ENCODE peak calls at places on chromosomes 5 and 9, in ten cellular contexts. One of them, this sample, is unnamed. For H3K36me3, the result is how much of the 10 kb centered on the place peaks cover.

GRCh38 chr5:156402387-156402921 is 75.5 kb downstream of the SGCD start:
- DNase-seq in stomach: no peak
- DNase-seq in fibroblast of lung: no peak
- DNase-seq in transverse colon: peak
- DNase-seq in neuronal stem cell: peak
- DNase-seq in psoas muscle: no peak
- DNase-seq in DND-41: no peak
- DNase-seq in GM23248: no peak
- DNase-seq in hepatocyte: no peak
- DNase-seq in body of pancreas: no peak
- DNase-seq in this sample: no peak

GRCh38 chr9:137114220-137114612 is 317 bp downstream of the DPP7 start:
- DNase-seq in stomach: no peak
- DNase-seq in fibroblast of lung: no peak
- DNase-seq in transverse colon: no peak
- DNase-seq in neuronal stem cell: no peak
- DNase-seq in psoas muscle: no peak
- DNase-seq in DND-41: no peak
- DNase-seq in GM23248: peak
- DNase-seq in hepatocyte: no peak
- DNase-seq in body of pancreas: no peak
- DNase-seq in this sample: peak

GRCh38 chr9:31839273-31839672 is 545.2 kb upstream of the ACO1 start:
- DNase-seq in stomach: no peak
- DNase-seq in fibroblast of lung: no peak
- DNase-seq in transverse colon: no peak
- DNase-seq in neuronal stem cell: no peak
- DNase-seq in psoas muscle: no peak
- DNase-seq in DND-41: no peak
- DNase-seq in GM23248: no peak
- DNase-seq in hepatocyte: peak
- DNase-seq in body of pancreas: no peak
- DNase-seq in this sample: no peak

GRCh38 chr5:146042628-146043279 is 62.6 kb downstream of the PLAC8L1 start:
- DNase-seq in stomach: no peak
- DNase-seq in fibroblast of lung: peak
- DNase-seq in transverse colon: peak
- DNase-seq in neuronal stem cell: no peak
- DNase-seq in psoas muscle: no peak
- DNase-seq in DND-41: no peak
- DNase-seq in GM23248: peak
- DNase-seq in hepatocyte: no peak
- DNase-seq in body of pancreas: no peak
- DNase-seq in this sample: peak

GRCh38 chr9:128484686-128485413 is 19.7 kb upstream of the GLE1 start:
- DNase-seq in stomach: no peak
- DNase-seq in fibroblast of lung: no peak
- DNase-seq in transverse colon: no peak
- DNase-seq in neuronal stem cell: no peak
- DNase-seq in psoas muscle: no peak
- DNase-seq in DND-41: no peak
- DNase-seq in GM23248: no peak
- DNase-seq in hepatocyte: no peak
- DNase-seq in body of pancreas: no peak
- DNase-seq in this sample: no peak

GRCh38 chr5:53256746-53257145 is 147.2 kb upstream of the MOCS2 start:
- DNase-seq in stomach: no peak
- DNase-seq in fibroblast of lung: peak
- DNase-seq in transverse colon: no peak
- DNase-seq in neuronal stem cell: no peak
- DNase-seq in psoas muscle: no peak
- DNase-seq in DND-41: no peak
- DNase-seq in GM23248: peak
- DNase-seq in hepatocyte: peak
- DNase-seq in body of pancreas: no peak
- DNase-seq in this sample: no peak

GRCh38 chr5:9562101-9562500 is 16.2 kb upstream of the SEMA5A start:
- DNase-seq in stomach: no peak
- DNase-seq in fibroblast of lung: no peak
- DNase-seq in transverse colon: no peak
- DNase-seq in neuronal stem cell: no peak
- DNase-seq in psoas muscle: no peak
- DNase-seq in DND-41: no peak
- DNase-seq in GM23248: peak
- DNase-seq in hepatocyte: no peak
- DNase-seq in body of pancreas: no peak
- DNase-seq in this sample: no peak

GRCh38 chr9:132638240-132638639 is 31.5 kb downstream of the DDX31 start:
- DNase-seq in stomach: no peak
- DNase-seq in fibroblast of lung: peak
- DNase-seq in transverse colon: no peak
- DNase-seq in neuronal stem cell: no peak
- DNase-seq in psoas muscle: no peak
- DNase-seq in DND-41: no peak
- DNase-seq in GM23248: peak
- DNase-seq in hepatocyte: no peak
- DNase-seq in body of pancreas: no peak
- DNase-seq in this sample: no peak

DNA sequence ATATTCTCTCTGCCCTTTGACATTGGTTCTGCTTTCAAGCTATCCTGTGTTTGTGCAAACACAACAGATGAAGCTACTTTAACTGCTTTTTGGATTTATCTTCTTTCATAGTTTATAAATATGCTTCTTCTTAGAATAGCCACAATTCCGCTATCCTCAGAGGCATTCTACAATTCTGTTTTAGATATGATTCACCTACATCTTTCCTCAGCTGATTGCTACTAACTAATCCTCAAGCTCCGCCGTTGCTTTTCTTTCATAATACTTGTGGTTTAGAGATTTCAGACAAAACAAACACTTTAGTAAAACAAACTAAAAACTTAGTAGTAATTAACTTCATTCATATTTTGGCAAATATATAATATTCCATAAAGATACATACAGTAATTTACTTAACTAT is 52.5 kb downstream of the ECPAS start:
- DNase-seq in stomach: no peak
- DNase-seq in fibroblast of lung: peak
- DNase-seq in transverse colon: no peak
- DNase-seq in neuronal stem cell: no peak
- DNase-seq in psoas muscle: no peak
- DNase-seq in DND-41: no peak
- DNase-seq in GM23248: no peak
- DNase-seq in hepatocyte: no peak
- DNase-seq in body of pancreas: no peak
- DNase-seq in this sample: no peak
- H3K36me3 ChIP-seq in stomach: half or more
- H3K36me3 ChIP-seq in fibroblast of lung: under half
- H3K36me3 ChIP-seq in transverse colon: half or more
- H3K36me3 ChIP-seq in neuronal stem cell: under half
- H3K36me3 ChIP-seq in psoas muscle: under half
- H3K36me3 ChIP-seq in DND-41: under half
- H3K36me3 ChIP-seq in GM23248: half or more
- H3K36me3 ChIP-seq in hepatocyte: under half
- H3K36me3 ChIP-seq in body of pancreas: under half
- H3K36me3 ChIP-seq in this sample: under half

DNA sequence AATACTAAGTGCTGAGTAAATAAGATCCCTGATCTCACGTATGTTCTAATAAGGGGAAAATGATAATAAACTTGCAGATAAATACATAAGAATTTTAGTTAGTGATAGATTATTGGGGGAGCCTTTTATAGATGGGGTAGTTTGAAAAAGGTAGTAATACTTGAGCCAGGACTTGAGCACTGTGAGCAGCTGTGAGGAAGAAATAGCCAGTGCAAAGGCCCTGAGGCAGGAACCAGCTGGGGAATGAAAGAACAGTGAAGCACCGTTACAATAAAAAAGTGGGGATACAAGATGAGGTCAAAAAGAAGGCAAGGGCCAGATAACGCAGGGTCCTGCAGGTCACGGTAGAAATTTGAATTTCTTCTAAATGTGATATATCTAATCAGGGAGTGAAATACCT is 234.8 kb upstream of the ELL2 start:
- DNase-seq in stomach: no peak
- DNase-seq in fibroblast of lung: no peak
- DNase-seq in transverse colon: no peak
- DNase-seq in neuronal stem cell: no peak
- DNase-seq in psoas muscle: no peak
- DNase-seq in DND-41: no peak
- DNase-seq in GM23248: no peak
- DNase-seq in hepatocyte: no peak
- DNase-seq in body of pancreas: no peak
- DNase-seq in this sample: no peak
- H3K36me3 ChIP-seq in stomach: under half
- H3K36me3 ChIP-seq in fibroblast of lung: under half
- H3K36me3 ChIP-seq in transverse colon: under half
- H3K36me3 ChIP-seq in neuronal stem cell: under half
- H3K36me3 ChIP-seq in psoas muscle: under half
- H3K36me3 ChIP-seq in DND-41: under half
- H3K36me3 ChIP-seq in GM23248: under half
- H3K36me3 ChIP-seq in hepatocyte: under half
- H3K36me3 ChIP-seq in body of pancreas: under half
- H3K36me3 ChIP-seq in this sample: under half

GRCh38 chr9:92208693-92209524 is 84.6 kb downstream of the IARS1 start:
- DNase-seq in stomach: no peak
- DNase-seq in fibroblast of lung: peak
- DNase-seq in transverse colon: no peak
- DNase-seq in neuronal stem cell: no peak
- DNase-seq in psoas muscle: no peak
- DNase-seq in DND-41: no peak
- DNase-seq in GM23248: no peak
- DNase-seq in hepatocyte: peak
- DNase-seq in body of pancreas: no peak
- DNase-seq in this sample: no peak
- H3K36me3 ChIP-seq in stomach: half or more
- H3K36me3 ChIP-seq in fibroblast of lung: under half
- H3K36me3 ChIP-seq in transverse colon: under half
- H3K36me3 ChIP-seq in neuronal stem cell: under half
- H3K36me3 ChIP-seq in psoas muscle: under half
- H3K36me3 ChIP-seq in DND-41: half or more
- H3K36me3 ChIP-seq in GM23248: half or more
- H3K36me3 ChIP-seq in hepatocyte: under half
- H3K36me3 ChIP-seq in body of pancreas: under half
- H3K36me3 ChIP-seq in this sample: under half

GRCh38 chr5:11426442-11426841 is 477.8 kb downstream of the CTNND2 start:
- DNase-seq in stomach: no peak
- DNase-seq in fibroblast of lung: no peak
- DNase-seq in transverse colon: no peak
- DNase-seq in neuronal stem cell: no peak
- DNase-seq in psoas muscle: no peak
- DNase-seq in DND-41: no peak
- DNase-seq in GM23248: no peak
- DNase-seq in hepatocyte: no peak
- DNase-seq in body of pancreas: no peak
- DNase-seq in this sample: no peak

GRCh38 chr5:11422342-11422741 is 481.9 kb downstream of the CTNND2 start:
- DNase-seq in stomach: no peak
- DNase-seq in fibroblast of lung: no peak
- DNase-seq in transverse colon: no peak
- DNase-seq in neuronal stem cell: no peak
- DNase-seq in psoas muscle: no peak
- DNase-seq in DND-41: no peak
- DNase-seq in GM23248: no peak
- DNase-seq in hepatocyte: no peak
- DNase-seq in body of pancreas: no peak
- DNase-seq in this sample: no peak
- H3K36me3 ChIP-seq in stomach: under half
- H3K36me3 ChIP-seq in fibroblast of lung: under half
- H3K36me3 ChIP-seq in transverse colon: under half
- H3K36me3 ChIP-seq in neuronal stem cell: under half
- H3K36me3 ChIP-seq in psoas muscle: under half
- H3K36me3 ChIP-seq in DND-41: under half
- H3K36me3 ChIP-seq in GM23248: under half
- H3K36me3 ChIP-seq in hepatocyte: under half
- H3K36me3 ChIP-seq in body of pancreas: under half
- H3K36me3 ChIP-seq in this sample: under half

GRCh38 chr5:150520747-150521521 is 13.0 kb downstream of the NDST1 start:
- DNase-seq in stomach: no peak
- DNase-seq in fibroblast of lung: no peak
- DNase-seq in transverse colon: no peak
- DNase-seq in neuronal stem cell: no peak
- DNase-seq in psoas muscle: no peak
- DNase-seq in DND-41: no peak
- DNase-seq in GM23248: no peak
- DNase-seq in hepatocyte: no peak
- DNase-seq in body of pancreas: no peak
- DNase-seq in this sample: no peak

GRCh38 chr5:150521522-150521817 is 13.5 kb downstream of the NDST1 start:
- DNase-seq in stomach: no peak
- DNase-seq in fibroblast of lung: no peak
- DNase-seq in transverse colon: no peak
- DNase-seq in neuronal stem cell: no peak
- DNase-seq in psoas muscle: no peak
- DNase-seq in DND-41: no peak
- DNase-seq in GM23248: no peak
- DNase-seq in hepatocyte: no peak
- DNase-seq in body of pancreas: no peak
- DNase-seq in this sample: no peak

GRCh38 chr5:150519978-150520377 is 12.0 kb downstream of the NDST1 start:
- DNase-seq in stomach: no peak
- DNase-seq in fibroblast of lung: no peak
- DNase-seq in transverse colon: no peak
- DNase-seq in neuronal stem cell: no peak
- DNase-seq in psoas muscle: no peak
- DNase-seq in DND-41: no peak
- DNase-seq in GM23248: no peak
- DNase-seq in hepatocyte: no peak
- DNase-seq in body of pancreas: no peak
- DNase-seq in this sample: no peak

GRCh38 chr5:150517272-150518152 is 9.6 kb downstream of the NDST1 start:
- DNase-seq in stomach: peak
- DNase-seq in fibroblast of lung: peak
- DNase-seq in transverse colon: peak
- DNase-seq in neuronal stem cell: no peak
- DNase-seq in psoas muscle: peak
- DNase-seq in DND-41: no peak
- DNase-seq in GM23248: peak
- DNase-seq in hepatocyte: peak
- DNase-seq in body of pancreas: peak
- DNase-seq in this sample: peak

DNA sequence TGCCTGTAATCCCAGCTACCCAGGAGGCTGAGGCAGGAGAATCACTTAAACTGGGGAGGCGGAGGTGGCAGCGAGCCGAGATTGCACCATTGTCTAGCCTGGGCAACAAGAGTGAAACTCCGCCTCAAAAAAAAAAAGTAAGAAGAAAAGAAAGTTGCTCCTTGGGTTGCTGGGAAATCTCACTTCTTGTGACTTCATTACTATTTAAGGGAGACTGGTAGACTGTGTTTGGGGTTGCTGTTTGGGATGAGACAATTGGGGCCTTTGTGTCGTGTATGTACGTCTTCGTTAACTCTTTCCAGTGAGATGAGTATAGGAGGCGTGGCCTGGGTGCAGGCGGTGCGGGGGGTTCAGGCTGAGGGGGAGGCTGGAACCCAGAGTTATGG is 11.6 kb downstream of the NDST1 start:
- DNase-seq in stomach: no peak
- DNase-seq in fibroblast of lung: no peak
- DNase-seq in transverse colon: no peak
- DNase-seq in neuronal stem cell: no peak
- DNase-seq in psoas muscle: no peak
- DNase-seq in DND-41: no peak
- DNase-seq in GM23248: peak
- DNase-seq in hepatocyte: no peak
- DNase-seq in body of pancreas: peak
- DNase-seq in this sample: no peak
- H3K36me3 ChIP-seq in stomach: under half
- H3K36me3 ChIP-seq in fibroblast of lung: under half
- H3K36me3 ChIP-seq in transverse colon: under half
- H3K36me3 ChIP-seq in neuronal stem cell: under half
- H3K36me3 ChIP-seq in psoas muscle: under half
- H3K36me3 ChIP-seq in DND-41: under half
- H3K36me3 ChIP-seq in GM23248: under half
- H3K36me3 ChIP-seq in hepatocyte: under half
- H3K36me3 ChIP-seq in body of pancreas: under half
- H3K36me3 ChIP-seq in this sample: under half

This sample was measured in endothelial cell of umbilical vein.